ENCODE peak calls at places on chromosome 5, in nine cellular contexts. One of them, this sample, is unnamed.

GRCh38 chr5:135462304-135462703 is 10.2 kb upstream of the TIFAB start:
- DNase-seq in nucleus accumbens: no peak
- DNase-seq in RWPE1: peak; percentile 57
- DNase-seq in lower leg skin: no peak
- DNase-seq in A172: peak; percentile 67
- DNase-seq in DMS79: no peak
- DNase-seq in LoVo: peak; percentile 33
- DNase-seq in AG10803: peak; percentile 42
- DNase-seq in midbrain: peak; percentile 38
- DNase-seq in this sample: peak; percentile 94

GRCh38 chr5:131209506-131210191 is 38.9 kb downstream of the LYRM7 start:
- DNase-seq in midbrain: no peak
- DNase-seq in DMS79: peak; percentile 62
- DNase-seq in AG10803: no peak
- DNase-seq in nucleus accumbens: no peak
- DNase-seq in LoVo: no peak
- DNase-seq in A172: no peak
- DNase-seq in RWPE1: no peak
- DNase-seq in lower leg skin: no peak
- DNase-seq in this sample: peak; percentile 97

GRCh38 chr5:168600409-168600808 is 21.2 kb upstream of the PANK3 start:
- DNase-seq in midbrain: no peak
- DNase-seq in RWPE1: no peak
- DNase-seq in nucleus accumbens: no peak
- DNase-seq in AG10803: no peak
- DNase-seq in A172: no peak
- DNase-seq in lower leg skin: no peak
- DNase-seq in LoVo: no peak
- DNase-seq in DMS79: no peak
- DNase-seq in this sample: no peak

GRCh38 chr5:106397700-106398099 is 1273.0 kb downstream of the EFNA5 start:
- DNase-seq in A172: peak; percentile 91
- DNase-seq in DMS79: no peak
- DNase-seq in nucleus accumbens: no peak
- DNase-seq in lower leg skin: no peak
- DNase-seq in AG10803: peak; percentile 91
- DNase-seq in midbrain: no peak
- DNase-seq in RWPE1: peak; percentile 84
- DNase-seq in LoVo: peak; percentile 58
- DNase-seq in this sample: no peak

GRCh38 chr5:170945275-170945674 is 83.5 kb downstream of the RANBP17 start:
- DNase-seq in RWPE1: no peak
- DNase-seq in AG10803: no peak
- DNase-seq in LoVo: no peak
- DNase-seq in A172: no peak
- DNase-seq in lower leg skin: no peak
- DNase-seq in DMS79: no peak
- DNase-seq in midbrain: no peak
- DNase-seq in nucleus accumbens: no peak
- DNase-seq in this sample: no peak

GRCh38 chr5:74279244-74279643 is 361.3 kb downstream of the ENC1 start:
- DNase-seq in lower leg skin: no peak
- DNase-seq in A172: no peak
- DNase-seq in midbrain: no peak
- DNase-seq in LoVo: no peak
- DNase-seq in nucleus accumbens: no peak
- DNase-seq in RWPE1: no peak
- DNase-seq in AG10803: no peak
- DNase-seq in DMS79: no peak
- DNase-seq in this sample: no peak

GRCh38 chr5:126446498-126447224 is 23.5 kb downstream of the GRAMD2B start:
- DNase-seq in lower leg skin: no peak
- DNase-seq in DMS79: no peak
- DNase-seq in AG10803: peak; percentile 93
- DNase-seq in nucleus accumbens: no peak
- DNase-seq in midbrain: no peak
- DNase-seq in RWPE1: peak; percentile 90
- DNase-seq in A172: peak; percentile 77
- DNase-seq in LoVo: peak; percentile 94
- DNase-seq in this sample: no peak

GRCh38 chr5:58411372-58411771 is 48.5 kb downstream of the PLK2 start:
- DNase-seq in lower leg skin: no peak
- DNase-seq in nucleus accumbens: no peak
- DNase-seq in A172: no peak
- DNase-seq in AG10803: no peak
- DNase-seq in DMS79: no peak
- DNase-seq in RWPE1: no peak
- DNase-seq in midbrain: no peak
- DNase-seq in LoVo: no peak
- DNase-seq in this sample: no peak

GRCh38 chr5:140795259-140795641 is 598 bp downstream of the PCDHA2 start:
- DNase-seq in lower leg skin: no peak
- DNase-seq in A172: peak; percentile 62
- DNase-seq in RWPE1: peak; percentile 17
- DNase-seq in AG10803: no peak
- DNase-seq in LoVo: no peak
- DNase-seq in nucleus accumbens: no peak
- DNase-seq in midbrain: peak; percentile 7
- DNase-seq in DMS79: no peak
- DNase-seq in this sample: peak; percentile 23

GRCh38 chr5:119275146-119275872 is 80.5 kb upstream of the TNFAIP8 start:
- DNase-seq in midbrain: no peak
- DNase-seq in DMS79: no peak
- DNase-seq in nucleus accumbens: no peak
- DNase-seq in RWPE1: peak; percentile 87
- DNase-seq in lower leg skin: no peak
- DNase-seq in LoVo: peak; percentile 27
- DNase-seq in A172: peak; percentile 54
- DNase-seq in AG10803: no peak
- DNase-seq in this sample: no peak

GRCh38 chr5:52607425-52607824 is 180.3 kb upstream of the ITGA1 start:
- DNase-seq in LoVo: no peak
- DNase-seq in nucleus accumbens: no peak
- DNase-seq in A172: no peak
- DNase-seq in RWPE1: no peak
- DNase-seq in lower leg skin: no peak
- DNase-seq in DMS79: no peak
- DNase-seq in midbrain: no peak
- DNase-seq in AG10803: no peak
- DNase-seq in this sample: no peak

GRCh38 chr5:154179846-154180710 is 10.5 kb upstream of the GALNT10 start:
- DNase-seq in RWPE1: peak; percentile 77
- DNase-seq in nucleus accumbens: peak; percentile 9
- DNase-seq in LoVo: peak; percentile 73
- DNase-seq in midbrain: peak; percentile 75
- DNase-seq in DMS79: peak; percentile 24
- DNase-seq in lower leg skin: no peak
- DNase-seq in AG10803: peak; percentile 67
- DNase-seq in A172: peak; percentile 66
- DNase-seq in this sample: peak; percentile 58